ENCODE peak calls at places on chromosomes 13 and 19, in ten cellular contexts. One of them, this sample, is unnamed.

GRCh38 chr19:45773384-45773783 is 4.3 kb upstream of the SIX5 start:
- DNase-seq in A549: no peak
- DNase-seq in tibial artery: no peak
- DNase-seq in RWPE1: no peak
- DNase-seq in cardiac muscle cell: no peak
- DNase-seq in upper lobe of left lung: no peak
- DNase-seq in WERI-Rb-1: no peak
- DNase-seq in suprapubic skin: no peak
- DNase-seq in endothelial cell of umbilical vein: no peak
- DNase-seq in upper lobe of right lung: no peak
- DNase-seq in this sample: no peak

GRCh38 chr13:51066091-51066831 is 44.8 kb downstream of the C13orf42 start:
- DNase-seq in A549: no peak
- DNase-seq in tibial artery: no peak
- DNase-seq in RWPE1: no peak
- DNase-seq in cardiac muscle cell: peak
- DNase-seq in upper lobe of left lung: no peak
- DNase-seq in WERI-Rb-1: no peak
- DNase-seq in suprapubic skin: no peak
- DNase-seq in endothelial cell of umbilical vein: peak
- DNase-seq in upper lobe of right lung: no peak
- DNase-seq in this sample: peak

GRCh38 chr13:114152831-114153371 is 20.5 kb upstream of the RASA3 start:
- DNase-seq in A549: no peak
- DNase-seq in tibial artery: no peak
- DNase-seq in RWPE1: no peak
- DNase-seq in cardiac muscle cell: peak
- DNase-seq in upper lobe of left lung: no peak
- DNase-seq in WERI-Rb-1: no peak
- DNase-seq in suprapubic skin: no peak
- DNase-seq in endothelial cell of umbilical vein: no peak
- DNase-seq in upper lobe of right lung: peak
- DNase-seq in this sample: no peak

GRCh38 chr13:100290165-100290801 is 201.4 kb downstream of the PCCA start:
- DNase-seq in A549: no peak
- DNase-seq in tibial artery: no peak
- DNase-seq in RWPE1: no peak
- DNase-seq in cardiac muscle cell: peak
- DNase-seq in upper lobe of left lung: no peak
- DNase-seq in WERI-Rb-1: no peak
- DNase-seq in suprapubic skin: no peak
- DNase-seq in endothelial cell of umbilical vein: no peak
- DNase-seq in upper lobe of right lung: no peak
- DNase-seq in this sample: no peak

GRCh38 chr13:65844266-65844841 is 1385.8 kb downstream of the PCDH9 start:
- DNase-seq in A549: no peak
- DNase-seq in tibial artery: peak
- DNase-seq in RWPE1: no peak
- DNase-seq in cardiac muscle cell: no peak
- DNase-seq in upper lobe of left lung: no peak
- DNase-seq in WERI-Rb-1: no peak
- DNase-seq in suprapubic skin: no peak
- DNase-seq in endothelial cell of umbilical vein: no peak
- DNase-seq in upper lobe of right lung: no peak
- DNase-seq in this sample: no peak

GRCh38 chr19:10424011-10424637 is 3.8 kb downstream of the PDE4A start:
- DNase-seq in A549: peak
- DNase-seq in tibial artery: peak
- DNase-seq in RWPE1: peak
- DNase-seq in cardiac muscle cell: peak
- DNase-seq in upper lobe of left lung: peak
- DNase-seq in WERI-Rb-1: peak
- DNase-seq in suprapubic skin: no peak
- DNase-seq in endothelial cell of umbilical vein: peak
- DNase-seq in upper lobe of right lung: peak
- DNase-seq in this sample: peak

GRCh38 chr19:40612831-40613668 is 11.9 kb downstream of the LTBP4 start:
- DNase-seq in A549: peak
- DNase-seq in tibial artery: no peak
- DNase-seq in RWPE1: peak
- DNase-seq in cardiac muscle cell: peak
- DNase-seq in upper lobe of left lung: peak
- DNase-seq in WERI-Rb-1: no peak
- DNase-seq in suprapubic skin: peak
- DNase-seq in endothelial cell of umbilical vein: no peak
- DNase-seq in upper lobe of right lung: peak
- DNase-seq in this sample: peak

GRCh38 chr19:58325623-58326022 is 1.2 kb upstream of the ZSCAN22 start:
- DNase-seq in A549: no peak
- DNase-seq in tibial artery: no peak
- DNase-seq in RWPE1: no peak
- DNase-seq in cardiac muscle cell: no peak
- DNase-seq in upper lobe of left lung: no peak
- DNase-seq in WERI-Rb-1: no peak
- DNase-seq in suprapubic skin: no peak
- DNase-seq in endothelial cell of umbilical vein: no peak
- DNase-seq in upper lobe of right lung: no peak
- DNase-seq in this sample: no peak

GRCh38 chr13:36131215-36131930 is at the start of gene DCLK1:
- DNase-seq in A549: no peak
- DNase-seq in tibial artery: peak
- DNase-seq in RWPE1: peak
- DNase-seq in cardiac muscle cell: peak
- DNase-seq in upper lobe of left lung: peak
- DNase-seq in WERI-Rb-1: peak
- DNase-seq in suprapubic skin: peak
- DNase-seq in endothelial cell of umbilical vein: no peak
- DNase-seq in upper lobe of right lung: peak
- DNase-seq in this sample: peak

GRCh38 chr19:2495651-2496316 is 19.9 kb downstream of the GADD45B start:
- DNase-seq in A549: no peak
- DNase-seq in tibial artery: peak
- DNase-seq in RWPE1: no peak
- DNase-seq in cardiac muscle cell: peak
- DNase-seq in upper lobe of left lung: peak
- DNase-seq in WERI-Rb-1: no peak
- DNase-seq in suprapubic skin: no peak
- DNase-seq in endothelial cell of umbilical vein: no peak
- DNase-seq in upper lobe of right lung: no peak
- DNase-seq in this sample: no peak

GRCh38 chr19:11381535-11382369 is 2.4 kb downstream of the EPOR start:
- DNase-seq in A549: peak
- DNase-seq in tibial artery: peak
- DNase-seq in RWPE1: peak
- DNase-seq in cardiac muscle cell: peak
- DNase-seq in upper lobe of left lung: peak
- DNase-seq in WERI-Rb-1: peak
- DNase-seq in suprapubic skin: peak
- DNase-seq in endothelial cell of umbilical vein: peak
- DNase-seq in upper lobe of right lung: peak
- DNase-seq in this sample: no peak

GRCh38 chr13:34025746-34026145 is 207.8 kb downstream of the RFC3 start:
- DNase-seq in A549: no peak
- DNase-seq in tibial artery: no peak
- DNase-seq in RWPE1: peak
- DNase-seq in cardiac muscle cell: peak
- DNase-seq in upper lobe of left lung: no peak
- DNase-seq in WERI-Rb-1: no peak
- DNase-seq in suprapubic skin: no peak
- DNase-seq in endothelial cell of umbilical vein: peak
- DNase-seq in upper lobe of right lung: no peak
- DNase-seq in this sample: no peak

GRCh38 chr13:80038371-80038770 is 302.6 kb downstream of the SPRY2 start:
- DNase-seq in A549: no peak
- DNase-seq in tibial artery: no peak
- DNase-seq in RWPE1: no peak
- DNase-seq in cardiac muscle cell: no peak
- DNase-seq in upper lobe of left lung: no peak
- DNase-seq in WERI-Rb-1: no peak
- DNase-seq in suprapubic skin: no peak
- DNase-seq in endothelial cell of umbilical vein: peak
- DNase-seq in upper lobe of right lung: no peak
- DNase-seq in this sample: no peak

GRCh38 chr13:80036845-80037504 is 304.0 kb downstream of the SPRY2 start:
- DNase-seq in A549: no peak
- DNase-seq in tibial artery: no peak
- DNase-seq in RWPE1: no peak
- DNase-seq in cardiac muscle cell: no peak
- DNase-seq in upper lobe of left lung: peak
- DNase-seq in WERI-Rb-1: no peak
- DNase-seq in suprapubic skin: no peak
- DNase-seq in endothelial cell of umbilical vein: no peak
- DNase-seq in upper lobe of right lung: no peak
- DNase-seq in this sample: no peak

GRCh38 chr13:80039000-80039399 is 301.9 kb downstream of the SPRY2 start:
- DNase-seq in A549: no peak
- DNase-seq in tibial artery: no peak
- DNase-seq in RWPE1: no peak
- DNase-seq in cardiac muscle cell: no peak
- DNase-seq in upper lobe of left lung: no peak
- DNase-seq in WERI-Rb-1: no peak
- DNase-seq in suprapubic skin: no peak
- DNase-seq in endothelial cell of umbilical vein: no peak
- DNase-seq in upper lobe of right lung: no peak
- DNase-seq in this sample: no peak

GRCh38 chr13:80035096-80035495 is 305.8 kb downstream of the SPRY2 start:
- DNase-seq in A549: no peak
- DNase-seq in tibial artery: no peak
- DNase-seq in RWPE1: no peak
- DNase-seq in cardiac muscle cell: no peak
- DNase-seq in upper lobe of left lung: no peak
- DNase-seq in WERI-Rb-1: no peak
- DNase-seq in suprapubic skin: no peak
- DNase-seq in endothelial cell of umbilical vein: no peak
- DNase-seq in upper lobe of right lung: no peak
- DNase-seq in this sample: no peak

GRCh38 chr13:80037505-80037888 is 303.4 kb downstream of the SPRY2 start:
- DNase-seq in A549: peak
- DNase-seq in tibial artery: no peak
- DNase-seq in RWPE1: peak
- DNase-seq in cardiac muscle cell: peak
- DNase-seq in upper lobe of left lung: no peak
- DNase-seq in WERI-Rb-1: no peak
- DNase-seq in suprapubic skin: no peak
- DNase-seq in endothelial cell of umbilical vein: peak
- DNase-seq in upper lobe of right lung: no peak
- DNase-seq in this sample: no peak
- H3K27ac ChIP-seq in A549: peak
- H3K27ac ChIP-seq in tibial artery: no peak
- H3K27ac ChIP-seq in RWPE1: no peak
- H3K27ac ChIP-seq in cardiac muscle cell: no peak
- H3K27ac ChIP-seq in upper lobe of left lung: no peak
- H3K27ac ChIP-seq in WERI-Rb-1: no peak
- H3K27ac ChIP-seq in suprapubic skin: no peak
- H3K27ac ChIP-seq in endothelial cell of umbilical vein: peak
- H3K27ac ChIP-seq in upper lobe of right lung: peak
- H3K27ac ChIP-seq in this sample: peak

GRCh38 chr19:1269065-1269477 is at the start of gene CIRBP:
- DNase-seq in A549: peak
- DNase-seq in tibial artery: peak
- DNase-seq in RWPE1: peak
- DNase-seq in cardiac muscle cell: peak
- DNase-seq in upper lobe of left lung: peak
- DNase-seq in WERI-Rb-1: peak
- DNase-seq in suprapubic skin: peak
- DNase-seq in endothelial cell of umbilical vein: peak
- DNase-seq in upper lobe of right lung: peak
- DNase-seq in this sample: peak
- TF ChIP-seq CTCF in A549: no peak
- TF ChIP-seq CTCF in tibial artery: peak
- TF ChIP-seq CTCF in RWPE1: no peak
- TF ChIP-seq CTCF in cardiac muscle cell: no peak
- TF ChIP-seq CTCF in upper lobe of left lung: peak
- TF ChIP-seq CTCF in WERI-Rb-1: no peak
- TF ChIP-seq CTCF in suprapubic skin: no peak
- TF ChIP-seq CTCF in endothelial cell of umbilical vein: no peak
- TF ChIP-seq CTCF in upper lobe of right lung: no peak
- TF ChIP-seq CTCF in this sample: no peak

GRCh38 chr13:73369095-73369494 is 310.3 kb downstream of the KLF5 start:
- DNase-seq in A549: no peak
- DNase-seq in tibial artery: no peak
- DNase-seq in RWPE1: peak
- DNase-seq in cardiac muscle cell: no peak
- DNase-seq in upper lobe of left lung: no peak
- DNase-seq in WERI-Rb-1: no peak
- DNase-seq in suprapubic skin: no peak
- DNase-seq in endothelial cell of umbilical vein: no peak
- DNase-seq in upper lobe of right lung: no peak
- DNase-seq in this sample: no peak
- H3K27ac ChIP-seq in A549: no peak
- H3K27ac ChIP-seq in tibial artery: no peak
- H3K27ac ChIP-seq in RWPE1: no peak
- H3K27ac ChIP-seq in cardiac muscle cell: no peak
- H3K27ac ChIP-seq in upper lobe of left lung: no peak
- H3K27ac ChIP-seq in WERI-Rb-1: no peak
- H3K27ac ChIP-seq in suprapubic skin: peak
- H3K27ac ChIP-seq in endothelial cell of umbilical vein: no peak
- H3K27ac ChIP-seq in upper lobe of right lung: no peak
- H3K27ac ChIP-seq in this sample: no peak

DNA sequence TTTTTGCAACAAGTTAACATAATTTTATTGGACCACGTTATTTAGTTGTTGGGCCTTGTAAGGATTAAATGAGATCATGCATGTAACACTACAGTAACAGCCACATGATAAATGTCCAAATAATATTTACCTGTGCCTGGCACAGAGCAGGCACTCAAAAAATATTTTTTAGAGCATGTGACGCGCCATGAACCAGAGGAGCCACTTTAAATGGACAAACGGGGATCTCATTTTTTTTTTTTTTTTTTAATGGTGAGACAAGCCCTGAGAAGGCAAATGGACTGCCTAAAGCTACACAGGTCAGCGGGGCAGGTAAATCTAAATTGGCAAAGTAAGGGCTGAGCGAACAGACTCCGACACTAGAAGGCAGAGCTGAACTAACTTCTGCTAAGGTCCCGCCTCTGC is 840 bp upstream of the RPS19 start:
- DNase-seq in A549: no peak
- DNase-seq in tibial artery: no peak
- DNase-seq in RWPE1: no peak
- DNase-seq in cardiac muscle cell: no peak
- DNase-seq in upper lobe of left lung: no peak
- DNase-seq in WERI-Rb-1: no peak
- DNase-seq in suprapubic skin: no peak
- DNase-seq in endothelial cell of umbilical vein: no peak
- DNase-seq in upper lobe of right lung: no peak
- DNase-seq in this sample: no peak
- TF ChIP-seq CTCF in A549: no peak
- TF ChIP-seq CTCF in tibial artery: no peak
- TF ChIP-seq CTCF in RWPE1: no peak
- TF ChIP-seq CTCF in cardiac muscle cell: no peak
- TF ChIP-seq CTCF in upper lobe of left lung: no peak
- TF ChIP-seq CTCF in WERI-Rb-1: no peak
- TF ChIP-seq CTCF in suprapubic skin: no peak
- TF ChIP-seq CTCF in endothelial cell of umbilical vein: no peak
- TF ChIP-seq CTCF in upper lobe of right lung: no peak
- TF ChIP-seq CTCF in this sample: no peak

DNA sequence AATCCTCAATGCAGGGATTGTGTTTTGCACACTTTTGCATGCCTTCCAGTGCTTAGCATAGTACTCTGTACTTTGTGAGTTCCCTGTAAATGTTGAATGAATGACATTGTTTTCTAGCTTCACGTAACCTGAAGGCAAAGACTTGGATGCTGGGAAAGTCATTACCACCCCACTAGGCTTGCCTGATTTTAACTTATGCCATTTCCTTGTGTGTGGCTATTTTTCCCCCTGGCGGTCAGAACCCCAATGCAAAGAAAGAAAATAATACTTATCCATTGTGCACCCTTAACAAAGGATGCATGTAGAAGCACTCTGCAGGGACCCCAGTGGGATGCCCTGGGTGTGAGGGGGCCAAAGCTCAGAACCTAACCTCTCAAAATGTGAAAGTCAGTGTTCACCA is 1.2 kb upstream of the ENOX1 start:
- DNase-seq in A549: peak
- DNase-seq in tibial artery: no peak
- DNase-seq in RWPE1: no peak
- DNase-seq in cardiac muscle cell: peak
- DNase-seq in upper lobe of left lung: no peak
- DNase-seq in WERI-Rb-1: peak
- DNase-seq in suprapubic skin: no peak
- DNase-seq in endothelial cell of umbilical vein: peak
- DNase-seq in upper lobe of right lung: no peak
- DNase-seq in this sample: peak
- H3K27ac ChIP-seq in A549: peak
- H3K27ac ChIP-seq in tibial artery: no peak
- H3K27ac ChIP-seq in RWPE1: no peak
- H3K27ac ChIP-seq in cardiac muscle cell: no peak
- H3K27ac ChIP-seq in upper lobe of left lung: no peak
- H3K27ac ChIP-seq in WERI-Rb-1: no peak
- H3K27ac ChIP-seq in suprapubic skin: no peak
- H3K27ac ChIP-seq in endothelial cell of umbilical vein: no peak
- H3K27ac ChIP-seq in upper lobe of right lung: no peak
- H3K27ac ChIP-seq in this sample: no peak